ENCODE peak calls at places on chromosomes 13 and 19, in ten cellular contexts. I is thoracic aorta; Z is NCI-H1092 treated with DMSO at 0.1 percent for 48 hours; C is activated naive CD4-positive, alpha-beta T cell treated with anti-CD3 and anti-CD28 coated beads, Interleukin-2, amount 10 ng/mL, durations not matched to agents 7 days and 5 days; R is mucosa of gallbladder; T is activated T-cell treated with anti-CD3 and anti-CD28 coated beads for 1 hour; A is mesothelial cell of epicardium; X is hippocampal formation; B is GM13976; N is OCI-M1. H is an unnamed sample.

GRCh38 chr19:3494051-3494450 is 6.4 kb downstream of the DOHH start:
- DNase-seq in I (no peak), Z (no peak), C (peak; percentile 64), R (no peak), T (no peak), A (peak; percentile 53), X (peak; percentile 93), B (peak; percentile 65), N (no peak), H (no peak)

GRCh38 chr19:1422943-1423342 is 15.3 kb upstream of the RPS15 start:
- DNase-seq in I (no peak), Z (no peak), C (no peak), R (no peak), T (no peak), A (no peak), X (no peak), B (no peak), N (no peak), H (no peak)

GRCh38 chr13:84655677-84656076 is 773.4 kb upstream of the SLITRK1 start:
- DNase-seq in I (no peak), Z (no peak), C (no peak), R (no peak), T (no peak), A (no peak), X (no peak), B (no peak), N (no peak), H (no peak)

GRCh38 chr13:51097353-51098043 is 13.6 kb downstream of the C13orf42 start:
- DNase-seq in I (no peak), Z (no peak), C (no peak), R (no peak), T (no peak), A (no peak), X (no peak), B (no peak), N (no peak), H (no peak)

GRCh38 chr13:95641961-95642621 is 2.4 kb downstream of the DZIP1 start:
- DNase-seq in I (no peak), Z (peak; percentile 9), C (no peak), R (peak; percentile 23), T (no peak), A (peak; percentile 48), X (no peak), B (peak; percentile 35), N (no peak), H (no peak)

GRCh38 chr19:44748426-44749254 is at the start of gene BCL3:
- DNase-seq in I (no peak), Z (no peak), C (peak; percentile 82), R (peak; percentile 70), T (peak; percentile 56), A (peak; percentile 45), X (no peak), B (peak; percentile 86), N (no peak), H (no peak)

GRCh38 chr13:50685491-50685890 is 158.0 kb downstream of the DLEU7 start:
- DNase-seq in I (no peak), Z (peak; percentile 73), C (no peak), R (peak; percentile 56), T (no peak), A (no peak), X (peak; percentile 93), B (no peak), N (peak; percentile 84), H (no peak)

GRCh38 chr19:40689339-40690049 is 957 bp downstream of the NUMBL start:
- DNase-seq in I (no peak), Z (peak; percentile 4), C (peak; percentile 37), R (no peak), T (no peak), A (no peak), X (no peak), B (peak; percentile 50), N (no peak), H (no peak)

GRCh38 chr13:46656786-46657185 is 103.8 kb downstream of the LRCH1 start:
- DNase-seq in I (no peak), Z (no peak), C (no peak), R (no peak), T (no peak), A (no peak), X (no peak), B (peak; percentile 52), N (no peak), H (no peak)

GRCh38 chr13:39415003-39415402 is 188.0 kb downstream of the LHFPL6 start:
- DNase-seq in I (no peak), Z (no peak), C (no peak), R (peak; percentile 16), T (no peak), A (no peak), X (no peak), B (no peak), N (no peak), H (no peak)

GRCh38 chr19:49712397-49712859 is 21.5 kb downstream of the CPT1C start:
- DNase-seq in I (no peak), Z (no peak), C (no peak), R (no peak), T (no peak), A (no peak), X (no peak), B (no peak), N (peak; percentile 72), H (no peak)

GRCh38 chr19:13169769-13170168 is 19.6 kb downstream of the IER2 start:
- DNase-seq in I (no peak), Z (no peak), C (no peak), R (peak; percentile 71), T (no peak), A (no peak), X (no peak), B (no peak), N (no peak), H (no peak)

GRCh38 chr19:15072930-15073647 is 8.9 kb upstream of the OR1I1 start:
- DNase-seq in I (no peak), Z (no peak), C (no peak), R (peak; percentile 14), T (no peak), A (no peak), X (no peak), B (no peak), N (no peak), H (no peak)

GRCh38 chr13:39196957-39197644 is 158.8 kb downstream of the NHLRC3 start:
- DNase-seq in I (no peak), Z (no peak), C (no peak), R (no peak), T (no peak), A (no peak), X (no peak), B (peak; percentile 35), N (no peak), H (no peak)

GRCh38 chr19:16447015-16447384 is 24.8 kb downstream of the EPS15L1 start:
- DNase-seq in I (no peak), Z (no peak), C (peak; percentile 37), R (peak; percentile 75), T (no peak), A (peak; percentile 49), X (no peak), B (peak; percentile 70), N (peak; percentile 96), H (no peak)

GRCh38 chr19:45442927-45443461 is 19.3 kb upstream of the ERCC1 start:
- DNase-seq in I (no peak), Z (no peak), C (peak; percentile 56), R (peak; percentile 45), T (no peak), A (no peak), X (no peak), B (no peak), N (peak; percentile 95), H (no peak)

GRCh38 chr13:74203576-74203975 is 69.4 kb upstream of the KLF12 start:
- DNase-seq in I (no peak), Z (no peak), C (no peak), R (no peak), T (no peak), A (no peak), X (no peak), B (no peak), N (no peak), H (no peak)

GRCh38 chr19:1046836-1047695 is 7.2 kb downstream of the ABCA7 start:
- DNase-seq in I (no peak), Z (no peak), C (peak; percentile 56), R (no peak), T (no peak), A (no peak), X (no peak), B (no peak), N (no peak), H (no peak)

GRCh38 chr13:76148926-76149325 is 512.8 kb downstream of the LMO7 start:
- DNase-seq in I (no peak), Z (no peak), C (no peak), R (no peak), T (no peak), A (no peak), X (no peak), B (no peak), N (no peak), H (no peak)

GRCh38 chr13:40776681-40777165 is 5.7 kb upstream of the MRPS31 start:
- DNase-seq in I (no peak), Z (no peak), C (peak; percentile 83), R (peak; percentile 32), T (peak; percentile 52), A (no peak), X (no peak), B (no peak), N (peak; percentile 88), H (no peak)

GRCh38 chr19:17469092-17469370 is 1.3 kb upstream of the SLC27A1 start:
- DNase-seq in I (no peak), Z (no peak), C (no peak), R (no peak), T (no peak), A (no peak), X (no peak), B (no peak), N (no peak), H (no peak)

GRCh38 chr19:4172861-4173473 is 9.4 kb downstream of the SIRT6 start:
- DNase-seq in I (no peak), Z (no peak), C (peak; percentile 86), R (peak; percentile 54), T (peak; percentile 65), A (peak; percentile 93), X (no peak), B (peak; percentile 76), N (peak; percentile 43), H (no peak)

GRCh38 chr19:4754248-4754647 is 30.6 kb upstream of the DPP9 start:
- DNase-seq in I (no peak), Z (no peak), C (no peak), R (no peak), T (no peak), A (no peak), X (no peak), B (no peak), N (peak; percentile 71), H (peak; percentile 19)

GRCh38 chr13:113634279-113635047 is 23.5 kb downstream of the ATP4B start:
- DNase-seq in I (no peak), Z (no peak), C (no peak), R (no peak), T (no peak), A (no peak), X (no peak), B (no peak), N (no peak), H (no peak)

GRCh38 chr13:98606296-98606695 is 29.4 kb upstream of the STK24 start:
- DNase-seq in I (no peak), Z (peak; percentile 35), C (no peak), R (no peak), T (no peak), A (no peak), X (no peak), B (no peak), N (no peak), H (no peak)

GRCh38 chr19:18223860-18224524 is 2.2 kb downstream of the PDE4C start:
- DNase-seq in I (no peak), Z (no peak), C (peak; percentile 40), R (peak; percentile 17), T (no peak), A (peak; percentile 59), X (no peak), B (peak; percentile 73), N (peak; percentile 93), H (peak; percentile 7)

GRCh38 chr13:20566424-20566916 is 487 bp upstream of the IFT88 start:
- DNase-seq in I (peak; percentile 2), Z (no peak), C (no peak), R (no peak), T (no peak), A (no peak), X (peak; percentile 48), B (no peak), N (peak; percentile 73), H (peak; percentile 21)